ENCODE peak calls at places on chromosome 20, in six cellular contexts. Q is SK-N-SH; E is neural crest cell; M is K562; B is mammary epithelial cell; A is CD4-positive, alpha-beta T cell. L is an unnamed sample.

GRCh38 chr20:48544402-48545333 is 283.1 kb downstream of the PREX1 start:
- DNase-seq in Q (peak), E (no peak), M (no peak), B (no peak), A (no peak), L (no peak)

GRCh38 chr20:48804300-48804980 is 23.4 kb downstream of the PREX1 start:
- DNase-seq in Q (no peak), E (no peak), M (no peak), B (no peak), A (no peak), L (no peak)

GRCh38 chr20:43959079-43959919 is 44.6 kb downstream of the TOX2 start:
- DNase-seq in Q (no peak), E (no peak), M (no peak), B (no peak), A (peak), L (no peak)

GRCh38 chr20:32982617-32983458 is 21.4 kb downstream of the SUN5 start:
- DNase-seq in Q (peak), E (no peak), M (no peak), B (no peak), A (no peak), L (no peak)

GRCh38 chr20:4573564-4574355 is 147.9 kb upstream of the PRND start:
- DNase-seq in Q (no peak), E (no peak), M (no peak), B (no peak), A (no peak), L (peak)

GRCh38 chr20:45470939-45471338 is 1.4 kb downstream of the WFDC2 start:
- DNase-seq in Q (no peak), E (no peak), M (no peak), B (no peak), A (no peak), L (no peak)

GRCh38 chr20:20358801-20359200 is 9.1 kb upstream of the INSM1 start:
- DNase-seq in Q (no peak), E (no peak), M (no peak), B (no peak), A (no peak), L (no peak)

GRCh38 chr20:61126369-61127195 is 125.5 kb upstream of the CDH4 start:
- DNase-seq in Q (no peak), E (no peak), M (no peak), B (no peak), A (no peak), L (no peak)

GRCh38 chr20:12597491-12597890 is 411.3 kb upstream of the SPTLC3 start:
- DNase-seq in Q (no peak), E (no peak), M (no peak), B (no peak), A (no peak), L (no peak)

DNA sequence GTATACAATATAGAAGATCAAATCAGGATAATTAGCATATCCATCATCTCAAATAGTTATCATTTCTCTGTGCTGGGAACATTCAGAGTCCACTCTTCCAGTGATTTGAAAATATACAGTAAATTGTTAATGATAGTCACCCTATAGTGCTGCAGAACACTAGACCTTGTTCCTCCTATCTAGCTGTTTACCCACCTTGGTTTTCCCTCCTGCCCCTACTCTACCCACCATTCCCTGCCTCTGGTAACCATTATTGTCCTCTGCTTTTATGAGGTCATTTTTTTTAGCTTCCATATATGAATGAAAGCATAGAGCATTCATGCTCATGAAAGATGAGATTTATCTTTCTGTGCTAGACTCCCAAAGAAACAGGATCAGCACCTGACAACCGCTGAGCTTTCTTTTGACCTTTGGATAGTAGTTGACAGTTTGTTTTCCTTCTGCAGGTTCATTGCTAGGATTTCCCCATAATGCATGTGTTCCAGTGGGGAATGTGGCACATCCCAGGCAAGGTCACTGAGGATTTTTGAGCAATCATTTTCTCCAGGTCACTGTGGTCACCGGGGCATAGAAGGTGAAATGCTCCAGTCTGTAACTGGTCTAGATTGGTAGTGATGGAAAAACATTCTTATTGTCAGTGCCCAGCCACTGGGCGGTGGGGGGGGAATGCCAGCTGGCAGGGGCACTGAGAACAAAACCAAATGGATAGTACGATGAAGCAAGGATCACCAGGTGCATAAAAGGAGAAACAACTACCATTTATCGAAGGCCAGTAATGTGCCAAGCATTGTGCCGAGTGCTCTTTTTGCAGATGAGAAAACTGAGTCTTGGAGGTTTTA is 33.6 kb upstream of the BCAS1 start:
- DNase-seq in Q (no peak), E (no peak), M (no peak), B (no peak), A (no peak), L (no peak)
- TF ChIP-seq CTCF in Q (no peak), E (no peak), M (no peak), B (no peak), A (peak), L (peak)

GRCh38 chr20:63172726-63173125 is 43.2 kb downstream of the YTHDF1 start:
- DNase-seq in Q (no peak), E (no peak), M (peak), B (no peak), A (no peak), L (no peak)
- TF ChIP-seq CTCF in Q (no peak), E (no peak), M (peak), B (peak), A (no peak), L (peak)

DNA sequence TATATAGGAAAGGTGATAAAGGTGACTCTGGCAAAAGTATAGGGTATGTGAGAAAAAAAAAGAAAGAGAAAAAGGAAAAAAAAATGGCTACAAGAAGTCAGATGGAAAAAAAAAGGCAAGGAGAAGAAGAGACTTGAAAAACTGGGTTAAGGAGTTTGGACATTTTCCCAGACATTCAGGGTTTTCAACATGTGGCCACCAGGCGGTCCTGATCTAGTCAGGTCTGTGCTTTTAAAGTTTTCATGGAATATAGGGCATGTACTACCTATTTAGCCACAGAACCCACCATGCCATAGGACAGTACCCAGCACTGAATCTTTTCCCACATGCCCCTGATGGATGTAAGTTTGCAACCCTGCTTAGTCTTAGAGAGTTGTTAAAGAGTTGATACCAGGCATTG is 433.7 kb downstream of the MAFB start:
- DNase-seq in Q (no peak), E (no peak), M (no peak), B (no peak), A (no peak), L (no peak)
- TF ChIP-seq CTCF in Q (no peak), E (peak), M (no peak), B (peak), A (no peak), L (peak)

DNA sequence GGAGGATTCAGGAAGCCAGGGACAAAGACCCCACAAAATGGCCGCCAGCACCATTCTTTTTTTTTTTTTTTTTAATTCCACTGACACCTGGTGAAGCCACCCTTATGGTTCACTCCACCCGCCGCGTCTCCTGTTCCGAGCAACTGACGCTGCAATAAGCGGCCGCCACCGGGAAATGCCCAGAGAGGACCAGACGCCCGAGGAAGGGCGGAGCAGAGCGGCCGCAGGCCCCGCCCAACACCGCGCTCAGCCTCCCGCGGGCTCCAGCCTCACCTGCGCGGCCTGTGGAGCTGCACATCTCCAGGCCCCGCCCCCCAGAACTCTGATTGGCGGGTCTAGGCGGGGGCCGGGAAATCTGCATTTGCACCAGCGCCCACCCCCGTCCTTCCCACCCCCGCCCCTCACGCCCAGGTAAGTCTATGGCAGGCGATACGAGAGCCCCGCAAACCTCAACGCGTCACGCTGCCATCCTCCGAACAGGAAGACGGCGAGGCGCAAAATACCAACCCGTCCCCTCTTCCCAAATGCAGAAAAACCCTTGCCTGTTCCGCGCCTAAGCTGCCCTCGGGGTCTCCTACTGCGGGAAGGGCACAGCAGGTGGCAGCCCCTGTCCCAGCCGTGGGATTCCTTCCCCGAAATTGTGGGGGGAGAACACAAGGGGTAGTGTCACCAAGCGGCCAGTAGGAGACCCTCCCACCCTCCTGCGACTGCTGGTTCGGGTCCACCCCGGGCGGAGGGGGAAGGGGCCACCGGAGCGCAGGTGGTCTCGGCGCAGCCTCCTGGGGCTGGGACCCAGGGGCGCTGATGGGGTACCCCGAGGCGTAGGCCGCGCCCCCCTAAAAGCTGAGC is 948 bp downstream of the ATP9A start:
- DNase-seq in Q (peak), E (peak), M (peak), B (peak), A (peak), L (no peak)
- TF ChIP-seq CTCF in Q (peak), E (peak), M (no peak), B (peak), A (no peak), L (peak)